ENCODE peak calls at places on chromosome 14, in seven cellular contexts. One of them, this sample, is unnamed.
A peak's percentile ranks its signal among the peaks of the same experiment; 100 is the strongest.

GRCh38 chr14:69614592-69614991 is 3.2 kb downstream of the SUSD6 start:
- DNase-seq in lower leg skin: peak; percentile 65
- DNase-seq in BJ: no peak
- DNase-seq in ovary: no peak
- DNase-seq in cardiac fibroblast: no peak
- DNase-seq in psoas muscle: no peak
- DNase-seq in AG04450: no peak
- DNase-seq in this sample: no peak

GRCh38 chr14:75280831-75281690 is 2.4 kb downstream of the FOS start:
- DNase-seq in AG04450: no peak
- DNase-seq in psoas muscle: no peak
- DNase-seq in lower leg skin: no peak
- DNase-seq in BJ: no peak
- DNase-seq in cardiac fibroblast: peak; percentile 87
- DNase-seq in ovary: peak; percentile 60
- DNase-seq in this sample: no peak

GRCh38 chr14:100629696-100630095 is 42.5 kb upstream of the BEGAIN start:
- DNase-seq in AG04450: no peak
- DNase-seq in psoas muscle: no peak
- DNase-seq in cardiac fibroblast: no peak
- DNase-seq in lower leg skin: no peak
- DNase-seq in ovary: no peak
- DNase-seq in BJ: no peak
- DNase-seq in this sample: no peak

GRCh38 chr14:74867673-74868072 is 8.3 kb downstream of the PROX2 start:
- DNase-seq in AG04450: no peak
- DNase-seq in ovary: no peak
- DNase-seq in cardiac fibroblast: peak; percentile 78
- DNase-seq in lower leg skin: peak; percentile 41
- DNase-seq in BJ: no peak
- DNase-seq in psoas muscle: no peak
- DNase-seq in this sample: no peak

GRCh38 chr14:24816011-24816928 is 182.3 kb upstream of the GZMB start:
- DNase-seq in psoas muscle: no peak
- DNase-seq in cardiac fibroblast: peak; percentile 61
- DNase-seq in ovary: no peak
- DNase-seq in BJ: no peak
- DNase-seq in lower leg skin: no peak
- DNase-seq in AG04450: no peak
- DNase-seq in this sample: no peak

GRCh38 chr14:61769893-61770292 is 7.7 kb downstream of the SNAPC1 start:
- DNase-seq in ovary: no peak
- DNase-seq in cardiac fibroblast: no peak
- DNase-seq in AG04450: no peak
- DNase-seq in lower leg skin: no peak
- DNase-seq in psoas muscle: no peak
- DNase-seq in BJ: no peak
- DNase-seq in this sample: no peak

GRCh38 chr14:60514378-60515243 is 5.7 kb downstream of the SIX6 start:
- DNase-seq in BJ: no peak
- DNase-seq in ovary: no peak
- DNase-seq in cardiac fibroblast: peak; percentile 5
- DNase-seq in lower leg skin: no peak
- DNase-seq in psoas muscle: peak; percentile 61
- DNase-seq in AG04450: no peak
- DNase-seq in this sample: no peak

GRCh38 chr14:77036484-77037337 is 8.2 kb upstream of the IRF2BPL start:
- DNase-seq in lower leg skin: no peak
- DNase-seq in psoas muscle: no peak
- DNase-seq in ovary: no peak
- DNase-seq in AG04450: no peak
- DNase-seq in cardiac fibroblast: no peak
- DNase-seq in BJ: no peak
- DNase-seq in this sample: no peak

GRCh38 chr14:59215353-59215752 is 26.9 kb downstream of the DAAM1 start:
- DNase-seq in psoas muscle: peak; percentile 64
- DNase-seq in lower leg skin: peak; percentile 68
- DNase-seq in AG04450: peak; percentile 47
- DNase-seq in cardiac fibroblast: peak; percentile 85
- DNase-seq in BJ: peak; percentile 24
- DNase-seq in ovary: peak; percentile 83
- DNase-seq in this sample: no peak

GRCh38 chr14:89370781-89371180 is 46.3 kb downstream of the FOXN3 start:
- DNase-seq in AG04450: no peak
- DNase-seq in psoas muscle: no peak
- DNase-seq in lower leg skin: no peak
- DNase-seq in BJ: no peak
- DNase-seq in cardiac fibroblast: no peak
- DNase-seq in ovary: no peak
- DNase-seq in this sample: no peak

GRCh38 chr14:90489916-90490726 is 93.3 kb downstream of the CALM1 start:
- DNase-seq in lower leg skin: no peak
- DNase-seq in cardiac fibroblast: no peak
- DNase-seq in ovary: no peak
- DNase-seq in BJ: no peak
- DNase-seq in psoas muscle: no peak
- DNase-seq in AG04450: no peak
- DNase-seq in this sample: no peak

GRCh38 chr14:37594916-37595808 is at the start of the genes FOXA1 and TTC6:
- DNase-seq in ovary: no peak
- DNase-seq in cardiac fibroblast: peak; percentile 11
- DNase-seq in BJ: no peak
- DNase-seq in psoas muscle: no peak
- DNase-seq in lower leg skin: no peak
- DNase-seq in AG04450: no peak
- DNase-seq in this sample: no peak

GRCh38 chr14:69719501-69719951 is 47.4 kb upstream of the SRSF5 start:
- DNase-seq in AG04450: peak; percentile 76
- DNase-seq in lower leg skin: no peak
- DNase-seq in BJ: peak; percentile 74
- DNase-seq in ovary: peak; percentile 62
- DNase-seq in psoas muscle: peak; percentile 47
- DNase-seq in cardiac fibroblast: peak; percentile 98
- DNase-seq in this sample: no peak

GRCh38 chr14:52949711-52950409 is 990 bp downstream of the FERMT2 start:
- DNase-seq in lower leg skin: peak; percentile 34
- DNase-seq in BJ: no peak
- DNase-seq in ovary: no peak
- DNase-seq in psoas muscle: no peak
- DNase-seq in cardiac fibroblast: peak; percentile 56
- DNase-seq in AG04450: no peak
- DNase-seq in this sample: no peak

GRCh38 chr14:92692822-92693226 is 55.6 kb downstream of the LGMN start:
- DNase-seq in cardiac fibroblast: peak; percentile 87
- DNase-seq in ovary: peak; percentile 66
- DNase-seq in psoas muscle: peak; percentile 46
- DNase-seq in BJ: no peak
- DNase-seq in lower leg skin: peak; percentile 31
- DNase-seq in AG04450: no peak
- DNase-seq in this sample: no peak

GRCh38 chr14:71554323-71554722 is 377.9 kb upstream of the RGS6 start:
- DNase-seq in psoas muscle: no peak
- DNase-seq in AG04450: no peak
- DNase-seq in BJ: no peak
- DNase-seq in ovary: no peak
- DNase-seq in cardiac fibroblast: no peak
- DNase-seq in lower leg skin: no peak
- DNase-seq in this sample: no peak

GRCh38 chr14:38257500-38257899 is 1.6 kb upstream of the CLEC14A start:
- DNase-seq in BJ: no peak
- DNase-seq in AG04450: no peak
- DNase-seq in lower leg skin: no peak
- DNase-seq in ovary: no peak
- DNase-seq in psoas muscle: no peak
- DNase-seq in cardiac fibroblast: no peak
- DNase-seq in this sample: no peak

GRCh38 chr14:37329189-37330001 is 131.7 kb downstream of the MIPOL1 start:
- DNase-seq in BJ: no peak
- DNase-seq in AG04450: no peak
- DNase-seq in psoas muscle: no peak
- DNase-seq in cardiac fibroblast: no peak
- DNase-seq in lower leg skin: no peak
- DNase-seq in ovary: no peak
- DNase-seq in this sample: no peak

GRCh38 chr14:71716371-71716770 is 215.9 kb upstream of the RGS6 start:
- DNase-seq in BJ: no peak
- DNase-seq in psoas muscle: no peak
- DNase-seq in ovary: no peak
- DNase-seq in AG04450: no peak
- DNase-seq in lower leg skin: no peak
- DNase-seq in cardiac fibroblast: peak; percentile 61
- DNase-seq in this sample: no peak

GRCh38 chr14:35814371-35815005 is 5.4 kb upstream of the RALGAPA1 start:
- DNase-seq in lower leg skin: no peak
- DNase-seq in BJ: no peak
- DNase-seq in psoas muscle: peak; percentile 32
- DNase-seq in AG04450: no peak
- DNase-seq in cardiac fibroblast: peak; percentile 60
- DNase-seq in ovary: no peak
- DNase-seq in this sample: peak; percentile 29

GRCh38 chr14:85412756-85413155 is 117.2 kb upstream of the FLRT2 start:
- DNase-seq in AG04450: no peak
- DNase-seq in cardiac fibroblast: no peak
- DNase-seq in BJ: no peak
- DNase-seq in lower leg skin: no peak
- DNase-seq in psoas muscle: no peak
- DNase-seq in ovary: no peak
- DNase-seq in this sample: no peak

DNA sequence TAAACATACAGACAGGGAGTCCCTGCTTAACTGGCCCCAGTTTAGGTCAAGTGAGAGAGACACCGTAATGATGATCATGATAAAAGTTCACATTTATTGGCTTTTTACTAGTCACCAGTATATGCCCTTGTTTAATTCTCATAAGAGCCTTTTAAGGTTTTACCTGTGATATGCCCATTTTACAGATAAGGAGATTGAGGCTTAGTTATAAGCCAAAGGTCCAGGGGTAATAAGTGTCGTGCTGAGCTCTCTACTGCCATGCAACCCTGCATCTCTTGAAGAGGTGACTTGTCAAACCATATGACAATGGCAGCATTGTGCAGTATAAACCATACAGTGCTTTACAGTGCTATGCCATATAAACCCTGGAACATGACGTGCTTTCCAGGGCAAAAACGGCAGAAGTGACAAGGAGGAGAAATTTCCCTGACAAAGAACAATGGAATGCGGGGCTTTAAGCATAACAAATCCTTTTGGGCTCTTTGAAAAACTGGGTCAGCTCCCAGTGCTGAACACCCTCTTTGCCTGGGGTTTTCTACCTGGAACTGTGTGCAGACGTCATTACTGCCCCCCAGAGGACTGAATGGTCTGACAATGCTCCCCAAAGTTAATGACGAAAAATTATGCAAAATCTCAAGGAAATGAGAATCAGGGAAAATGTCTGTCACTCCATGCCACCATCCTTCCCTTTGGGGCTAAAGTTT is 59.7 kb upstream of the C14orf132 start:
- DNase-seq in lower leg skin: no peak
- DNase-seq in psoas muscle: no peak
- DNase-seq in ovary: no peak
- DNase-seq in cardiac fibroblast: no peak
- DNase-seq in BJ: no peak
- DNase-seq in AG04450: no peak
- DNase-seq in this sample: no peak
- TF ChIP-seq CTCF in lower leg skin: no peak
- TF ChIP-seq CTCF in psoas muscle: no peak
- TF ChIP-seq CTCF in ovary: no peak
- TF ChIP-seq CTCF in cardiac fibroblast: no peak
- TF ChIP-seq CTCF in BJ: no peak
- TF ChIP-seq CTCF in AG04450: peak; percentile 12
- TF ChIP-seq CTCF in this sample: peak; percentile 23

GRCh38 chr14:23148596-23149249 is 29.7 kb upstream of the CEBPE start:
- DNase-seq in AG04450: no peak
- DNase-seq in BJ: no peak
- DNase-seq in lower leg skin: no peak
- DNase-seq in psoas muscle: no peak
- DNase-seq in ovary: no peak
- DNase-seq in cardiac fibroblast: peak; percentile 54
- DNase-seq in this sample: no peak

GRCh38 chr14:23145794-23146422 is 26.9 kb upstream of the CEBPE start:
- DNase-seq in psoas muscle: no peak
- DNase-seq in ovary: no peak
- DNase-seq in lower leg skin: peak; percentile 73
- DNase-seq in BJ: no peak
- DNase-seq in AG04450: no peak
- DNase-seq in cardiac fibroblast: peak; percentile 51
- DNase-seq in this sample: no peak

GRCh38 chr14:23146423-23146910 is 27.4 kb upstream of the CEBPE start:
- DNase-seq in psoas muscle: no peak
- DNase-seq in AG04450: no peak
- DNase-seq in BJ: no peak
- DNase-seq in ovary: no peak
- DNase-seq in cardiac fibroblast: no peak
- DNase-seq in lower leg skin: no peak
- DNase-seq in this sample: no peak

GRCh38 chr14:23147676-23148075 is 28.6 kb upstream of the CEBPE start:
- DNase-seq in cardiac fibroblast: peak; percentile 79
- DNase-seq in BJ: no peak
- DNase-seq in ovary: peak; percentile 63
- DNase-seq in lower leg skin: no peak
- DNase-seq in psoas muscle: no peak
- DNase-seq in AG04450: peak; percentile 27
- DNase-seq in this sample: no peak

GRCh38 chr14:23146980-23147379 is 27.9 kb upstream of the CEBPE start:
- DNase-seq in cardiac fibroblast: no peak
- DNase-seq in lower leg skin: no peak
- DNase-seq in AG04450: no peak
- DNase-seq in BJ: no peak
- DNase-seq in psoas muscle: no peak
- DNase-seq in ovary: no peak
- DNase-seq in this sample: no peak
- TF ChIP-seq CTCF in cardiac fibroblast: no peak
- TF ChIP-seq CTCF in lower leg skin: no peak
- TF ChIP-seq CTCF in AG04450: no peak
- TF ChIP-seq CTCF in BJ: no peak
- TF ChIP-seq CTCF in psoas muscle: no peak
- TF ChIP-seq CTCF in ovary: no peak
- TF ChIP-seq CTCF in this sample: no peak

DNA sequence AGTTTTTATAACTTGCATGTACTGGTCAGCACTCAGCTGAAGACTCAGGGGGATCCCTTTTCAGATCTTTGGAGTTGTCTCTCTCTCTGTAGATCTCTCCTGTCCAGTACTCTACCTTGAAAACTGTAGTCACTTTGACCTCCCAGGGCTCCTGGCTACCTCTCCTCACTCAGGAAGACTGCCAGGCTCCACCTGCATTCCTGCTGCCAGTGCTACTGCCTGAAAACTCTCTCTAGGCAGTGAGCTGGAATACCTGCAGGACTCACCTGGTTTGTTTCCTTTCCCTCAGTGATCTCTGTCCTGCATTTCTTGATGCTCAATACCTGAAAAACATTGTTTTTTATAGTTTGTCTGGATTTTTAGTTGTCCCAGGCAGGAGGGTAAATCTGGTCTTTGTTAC is 87.4 kb downstream of the PRIMA1 start:
- DNase-seq in BJ: no peak
- DNase-seq in AG04450: no peak
- DNase-seq in cardiac fibroblast: no peak
- DNase-seq in psoas muscle: no peak
- DNase-seq in lower leg skin: no peak
- DNase-seq in ovary: no peak
- DNase-seq in this sample: no peak
- TF ChIP-seq CTCF in BJ: no peak
- TF ChIP-seq CTCF in AG04450: no peak
- TF ChIP-seq CTCF in cardiac fibroblast: no peak
- TF ChIP-seq CTCF in psoas muscle: no peak
- TF ChIP-seq CTCF in lower leg skin: no peak
- TF ChIP-seq CTCF in ovary: no peak
- TF ChIP-seq CTCF in this sample: no peak

GRCh38 chr14:54226103-54226502 is 170.7 kb upstream of the CDKN3 start:
- DNase-seq in lower leg skin: no peak
- DNase-seq in cardiac fibroblast: no peak
- DNase-seq in AG04450: no peak
- DNase-seq in BJ: no peak
- DNase-seq in ovary: no peak
- DNase-seq in psoas muscle: no peak
- DNase-seq in this sample: no peak
- TF ChIP-seq CTCF in lower leg skin: no peak
- TF ChIP-seq CTCF in cardiac fibroblast: no peak
- TF ChIP-seq CTCF in AG04450: no peak
- TF ChIP-seq CTCF in BJ: no peak
- TF ChIP-seq CTCF in ovary: no peak
- TF ChIP-seq CTCF in psoas muscle: no peak
- TF ChIP-seq CTCF in this sample: no peak